ENCODE peak calls at places on chromosomes 1 and 21, in nine cellular contexts. K, C, Z, A, S, P, R, Y and X are unnamed samples.

GRCh38 chr1:199612976-199613774 is 414.3 kb upstream of the NR5A2 start:
- DNase-seq in K (peak), C (no peak), Z (no peak), A (no peak), S (peak), P (no peak), R (peak), Y (no peak), X (peak)

GRCh38 chr1:111565079-111565478 is 54.5 kb upstream of the RAP1A start:
- DNase-seq in K (no peak), C (no peak), Z (no peak), A (no peak), S (peak), P (no peak), R (peak), Y (peak), X (peak)

GRCh38 chr1:29186707-29187106 is 5.0 kb upstream of the SRSF4 start:
- DNase-seq in K (no peak), C (peak), Z (no peak), A (no peak), S (no peak), P (no peak), R (no peak), Y (no peak), X (no peak)

GRCh38 chr1:56200446-56200845 is 378.9 kb downstream of the PLPP3 start:
- DNase-seq in K (no peak), C (no peak), Z (no peak), A (no peak), S (no peak), P (no peak), R (peak), Y (no peak), X (no peak)

GRCh38 chr21:28068455-28069358 is 924.0 kb downstream of the LTN1 start:
- DNase-seq in K (no peak), C (no peak), Z (no peak), A (no peak), S (no peak), P (no peak), R (no peak), Y (no peak), X (no peak)

GRCh38 chr1:47438321-47439150 is 692 bp downstream of the FOXD2 start:
- DNase-seq in K (no peak), C (no peak), Z (peak), A (no peak), S (no peak), P (no peak), R (peak), Y (no peak), X (peak)

GRCh38 chr1:78843111-78843908 is 163.2 kb downstream of the ADGRL4 start:
- DNase-seq in K (no peak), C (no peak), Z (no peak), A (no peak), S (peak), P (no peak), R (peak), Y (no peak), X (no peak)

GRCh38 chr1:10031461-10031860 is 1.3 kb upstream of the UBE4B start:
- DNase-seq in K (no peak), C (no peak), Z (no peak), A (no peak), S (peak), P (no peak), R (peak), Y (no peak), X (no peak)

GRCh38 chr1:115412286-115412685 is 74.2 kb upstream of the NGF start:
- DNase-seq in K (no peak), C (no peak), Z (no peak), A (no peak), S (peak), P (no peak), R (peak), Y (no peak), X (no peak)

GRCh38 chr1:112714313-112715263 is 544 bp downstream of the PPM1J start:
- DNase-seq in K (no peak), C (no peak), Z (peak), A (no peak), S (peak), P (no peak), R (peak), Y (no peak), X (peak)

GRCh38 chr1:118494998-118495397 is 310.0 kb upstream of the SPAG17 start:
- DNase-seq in K (no peak), C (no peak), Z (no peak), A (no peak), S (no peak), P (no peak), R (no peak), Y (no peak), X (no peak)

GRCh38 chr21:45309541-45310381 is 22.1 kb upstream of the POFUT2 start:
- DNase-seq in K (no peak), C (no peak), Z (no peak), A (no peak), S (no peak), P (no peak), R (no peak), Y (no peak), X (no peak)

GRCh38 chr1:87869563-87869962 is 540.9 kb downstream of the LMO4 start:
- DNase-seq in K (peak), C (no peak), Z (no peak), A (no peak), S (peak), P (no peak), R (peak), Y (no peak), X (peak)

GRCh38 chr1:30782361-30783243 is 25.0 kb upstream of the LAPTM5 start:
- DNase-seq in K (peak), C (peak), Z (peak), A (peak), S (peak), P (peak), R (peak), Y (peak), X (peak)

GRCh38 chr1:186014370-186015030 is 280.3 kb downstream of the HMCN1 start:
- DNase-seq in K (no peak), C (no peak), Z (no peak), A (no peak), S (peak), P (no peak), R (peak), Y (no peak), X (no peak)

GRCh38 chr1:115676498-115677171 is 34.9 kb downstream of the VANGL1 start:
- DNase-seq in K (no peak), C (no peak), Z (no peak), A (no peak), S (no peak), P (no peak), R (no peak), Y (no peak), X (no peak)

GRCh38 chr21:45051580-45052434 is 22.6 kb upstream of the ADARB1 start:
- DNase-seq in K (no peak), C (no peak), Z (no peak), A (no peak), S (no peak), P (no peak), R (no peak), Y (no peak), X (no peak)

GRCh38 chr1:161727343-161727924 is 6.1 kb downstream of the FCRLB start:
- DNase-seq in K (peak), C (no peak), Z (no peak), A (peak), S (peak), P (no peak), R (peak), Y (no peak), X (peak)

GRCh38 chr1:94020764-94021579 is 100.0 kb downstream of the ABCA4 start:
- DNase-seq in K (no peak), C (no peak), Z (no peak), A (no peak), S (peak), P (no peak), R (peak), Y (no peak), X (no peak)

GRCh38 chr21:32807717-32808380 is 36.3 kb upstream of the PAXBP1 start:
- DNase-seq in K (no peak), C (peak), Z (no peak), A (no peak), S (peak), P (no peak), R (peak), Y (no peak), X (peak)

GRCh38 chr1:83067954-83068353 is 931.0 kb downstream of the TTLL7 start:
- DNase-seq in K (no peak), C (no peak), Z (no peak), A (no peak), S (no peak), P (no peak), R (no peak), Y (no peak), X (no peak)

GRCh38 chr1:156999596-157000320 is 45.8 kb downstream of the ARHGEF11 start:
- DNase-seq in K (peak), C (no peak), Z (no peak), A (no peak), S (no peak), P (no peak), R (no peak), Y (no peak), X (no peak)

GRCh38 chr1:153125536-153125935 is 12.2 kb upstream of the SPRR2F start:
- DNase-seq in K (no peak), C (no peak), Z (no peak), A (no peak), S (no peak), P (no peak), R (no peak), Y (no peak), X (no peak)

GRCh38 chr1:2894381-2895041 is 93.0 kb upstream of the TTC34 start:
- DNase-seq in K (no peak), C (no peak), Z (peak), A (no peak), S (no peak), P (no peak), R (no peak), Y (no peak), X (no peak)

GRCh38 chr1:7315316-7315715 is 455.8 kb upstream of the VAMP3 start:
- DNase-seq in K (no peak), C (no peak), Z (no peak), A (no peak), S (no peak), P (no peak), R (peak), Y (no peak), X (no peak)

GRCh38 chr21:31397939-31398338 is 53.9 kb upstream of the TIAM1 start:
- DNase-seq in K (no peak), C (peak), Z (no peak), A (no peak), S (no peak), P (no peak), R (no peak), Y (no peak), X (no peak)

GRCh38 chr1:147243228-147243685 is 773 bp downstream of the CHD1L start:
- DNase-seq in K (peak), C (peak), Z (peak), A (no peak), S (no peak), P (no peak), R (peak), Y (no peak), X (peak)

GRCh38 chr1:223531742-223532341 is 133.7 kb downstream of the CAPN8 start:
- DNase-seq in K (peak), C (peak), Z (peak), A (peak), S (peak), P (peak), R (peak), Y (peak), X (peak)